ENCODE peak calls at places on chromosomes 1 and 21, in five cellular contexts. One of them, this sample, is unnamed.

GRCh38 chr1:2465371-2466269 is 10.5 kb upstream of the PLCH2 start:
- DNase-seq in PC-3: no peak
- DNase-seq in cardiac muscle cell: no peak
- DNase-seq in ascending aorta: no peak
- DNase-seq in body of pancreas: no peak
- DNase-seq in this sample: no peak

GRCh38 chr21:25501996-25502665 is 105.2 kb downstream of the MRPL39 start:
- DNase-seq in PC-3: no peak
- DNase-seq in cardiac muscle cell: no peak
- DNase-seq in ascending aorta: no peak
- DNase-seq in body of pancreas: peak
- DNase-seq in this sample: no peak

GRCh38 chr1:26542781-26543443 is 13.4 kb downstream of the RPS6KA1 start:
- DNase-seq in PC-3: no peak
- DNase-seq in cardiac muscle cell: no peak
- DNase-seq in ascending aorta: no peak
- DNase-seq in body of pancreas: no peak
- DNase-seq in this sample: no peak

GRCh38 chr1:26959722-26960624 is at the start of gene KDF1:
- DNase-seq in PC-3: peak
- DNase-seq in cardiac muscle cell: no peak
- DNase-seq in ascending aorta: no peak
- DNase-seq in body of pancreas: peak
- DNase-seq in this sample: peak

GRCh38 chr21:31088196-31088751 is 50.0 kb upstream of the KRTAP19-8 start:
- DNase-seq in PC-3: no peak
- DNase-seq in cardiac muscle cell: no peak
- DNase-seq in ascending aorta: no peak
- DNase-seq in body of pancreas: no peak
- DNase-seq in this sample: no peak

GRCh38 chr21:41664881-41665765 is 101.7 kb downstream of the RIPK4 start:
- DNase-seq in PC-3: peak
- DNase-seq in cardiac muscle cell: peak
- DNase-seq in ascending aorta: no peak
- DNase-seq in body of pancreas: no peak
- DNase-seq in this sample: no peak

GRCh38 chr1:61434276-61434675 is 290.7 kb downstream of the TM2D1 start:
- DNase-seq in PC-3: peak
- DNase-seq in cardiac muscle cell: no peak
- DNase-seq in ascending aorta: no peak
- DNase-seq in body of pancreas: no peak
- DNase-seq in this sample: no peak

GRCh38 chr1:226975259-226975908 is 35.3 kb downstream of the COQ8A start:
- DNase-seq in PC-3: no peak
- DNase-seq in cardiac muscle cell: no peak
- DNase-seq in ascending aorta: no peak
- DNase-seq in body of pancreas: peak
- DNase-seq in this sample: no peak

GRCh38 chr21:44089001-44089911 is 17.9 kb upstream of the PWP2 start:
- DNase-seq in PC-3: no peak
- DNase-seq in cardiac muscle cell: no peak
- DNase-seq in ascending aorta: no peak
- DNase-seq in body of pancreas: peak
- DNase-seq in this sample: peak

GRCh38 chr1:44807364-44808062 is 362 bp upstream of the DYNLT4 start:
- DNase-seq in PC-3: peak
- DNase-seq in cardiac muscle cell: peak
- DNase-seq in ascending aorta: peak
- DNase-seq in body of pancreas: peak
- DNase-seq in this sample: peak

GRCh38 chr1:59290173-59290954 is 6.5 kb upstream of the FGGY start:
- DNase-seq in PC-3: peak
- DNase-seq in cardiac muscle cell: peak
- DNase-seq in ascending aorta: no peak
- DNase-seq in body of pancreas: peak
- DNase-seq in this sample: peak

GRCh38 chr1:167081594-167081993 is 8.6 kb downstream of the GPA33 start:
- DNase-seq in PC-3: no peak
- DNase-seq in cardiac muscle cell: no peak
- DNase-seq in ascending aorta: no peak
- DNase-seq in body of pancreas: no peak
- DNase-seq in this sample: no peak

GRCh38 chr1:31984419-31985347 is 29.0 kb upstream of the KHDRBS1 start:
- DNase-seq in PC-3: peak
- DNase-seq in cardiac muscle cell: peak
- DNase-seq in ascending aorta: no peak
- DNase-seq in body of pancreas: no peak
- DNase-seq in this sample: no peak

GRCh38 chr1:3055051-3055450 is 14.0 kb upstream of the PRDM16 start:
- DNase-seq in PC-3: no peak
- DNase-seq in cardiac muscle cell: no peak
- DNase-seq in ascending aorta: no peak
- DNase-seq in body of pancreas: peak
- DNase-seq in this sample: no peak

GRCh38 chr1:176670853-176671252 is 207.9 kb downstream of the PAPPA2 start:
- DNase-seq in PC-3: no peak
- DNase-seq in cardiac muscle cell: no peak
- DNase-seq in ascending aorta: no peak
- DNase-seq in body of pancreas: peak
- DNase-seq in this sample: no peak

GRCh38 chr1:93907718-93908117 is 1.5 kb downstream of the GCLM start:
- DNase-seq in PC-3: peak
- DNase-seq in cardiac muscle cell: peak
- DNase-seq in ascending aorta: no peak
- DNase-seq in body of pancreas: peak
- DNase-seq in this sample: no peak

GRCh38 chr1:15848929-15849774 is 1.6 kb downstream of the SPEN start:
- DNase-seq in PC-3: peak
- DNase-seq in cardiac muscle cell: peak
- DNase-seq in ascending aorta: peak
- DNase-seq in body of pancreas: peak
- DNase-seq in this sample: peak

GRCh38 chr21:34947122-34947534 is 102.0 kb downstream of the RUNX1 start:
- DNase-seq in PC-3: no peak
- DNase-seq in cardiac muscle cell: no peak
- DNase-seq in ascending aorta: no peak
- DNase-seq in body of pancreas: no peak
- DNase-seq in this sample: no peak

GRCh38 chr1:201497935-201498509 is 8.9 kb downstream of the CSRP1 start:
- DNase-seq in PC-3: no peak
- DNase-seq in cardiac muscle cell: no peak
- DNase-seq in ascending aorta: no peak
- DNase-seq in body of pancreas: no peak
- DNase-seq in this sample: no peak

DNA sequence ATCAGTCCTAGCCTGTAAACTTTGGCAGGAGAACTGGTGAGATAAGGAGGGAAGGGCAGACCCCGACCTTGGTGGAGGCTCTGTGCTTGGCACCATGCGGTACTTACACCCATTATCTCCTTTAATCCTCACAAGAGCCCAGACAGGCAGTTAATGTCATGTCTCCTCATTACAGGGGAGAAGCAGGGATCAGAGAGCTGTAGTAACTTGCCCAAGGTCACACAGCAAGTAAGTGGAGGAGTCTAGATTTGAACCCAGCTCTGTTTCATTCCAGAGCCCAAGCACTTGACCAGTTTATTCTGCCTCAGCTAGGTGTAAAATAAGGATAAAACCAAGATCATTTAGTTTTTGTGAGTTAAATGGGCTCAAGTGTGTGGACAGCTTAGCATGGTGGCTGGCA is 14.0 kb upstream of the POU3F1 start:
- DNase-seq in PC-3: no peak
- DNase-seq in cardiac muscle cell: no peak
- DNase-seq in ascending aorta: no peak
- DNase-seq in body of pancreas: no peak
- DNase-seq in this sample: no peak
- H3K27ac ChIP-seq in PC-3: no peak
- H3K27ac ChIP-seq in cardiac muscle cell: no peak
- H3K27ac ChIP-seq in ascending aorta: no peak
- H3K27ac ChIP-seq in body of pancreas: no peak
- H3K27ac ChIP-seq in this sample: no peak

GRCh38 chr21:29346281-29346680 is 47.6 kb downstream of the BACH1 start:
- DNase-seq in PC-3: no peak
- DNase-seq in cardiac muscle cell: no peak
- DNase-seq in ascending aorta: no peak
- DNase-seq in body of pancreas: no peak
- DNase-seq in this sample: no peak

GRCh38 chr21:29349702-29350101 is 51.0 kb downstream of the BACH1 start:
- DNase-seq in PC-3: no peak
- DNase-seq in cardiac muscle cell: no peak
- DNase-seq in ascending aorta: no peak
- DNase-seq in body of pancreas: no peak
- DNase-seq in this sample: no peak

GRCh38 chr21:29350246-29350779 is 51.6 kb downstream of the BACH1 start:
- DNase-seq in PC-3: no peak
- DNase-seq in cardiac muscle cell: peak
- DNase-seq in ascending aorta: no peak
- DNase-seq in body of pancreas: no peak
- DNase-seq in this sample: no peak

GRCh38 chr21:29346771-29347170 is 48.0 kb downstream of the BACH1 start:
- DNase-seq in PC-3: no peak
- DNase-seq in cardiac muscle cell: no peak
- DNase-seq in ascending aorta: no peak
- DNase-seq in body of pancreas: no peak
- DNase-seq in this sample: no peak

DNA sequence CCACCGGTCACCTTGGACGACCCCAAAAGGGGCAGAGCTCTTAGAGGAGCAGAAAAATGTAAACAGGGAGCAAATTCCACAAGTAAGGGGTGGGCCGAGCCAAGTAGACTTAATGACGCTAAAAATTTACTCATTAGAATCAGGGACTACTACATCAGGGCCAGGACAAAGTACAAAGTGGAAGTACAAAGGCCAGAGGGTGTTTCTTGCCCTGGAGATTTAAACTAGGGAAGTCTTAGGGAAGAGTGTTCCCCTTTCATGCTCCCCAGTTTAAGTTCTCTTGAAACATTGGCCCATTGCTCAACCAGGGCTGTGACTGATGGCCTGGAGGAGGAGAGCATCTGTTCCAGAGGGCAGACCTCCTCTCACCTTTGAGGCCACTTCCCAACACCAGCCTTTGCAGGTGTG is 48.6 kb downstream of the BACH1 start:
- DNase-seq in PC-3: no peak
- DNase-seq in cardiac muscle cell: no peak
- DNase-seq in ascending aorta: no peak
- DNase-seq in body of pancreas: peak
- DNase-seq in this sample: peak
- H3K27ac ChIP-seq in PC-3: no peak
- H3K27ac ChIP-seq in cardiac muscle cell: peak
- H3K27ac ChIP-seq in ascending aorta: peak
- H3K27ac ChIP-seq in body of pancreas: no peak
- H3K27ac ChIP-seq in this sample: no peak

GRCh38 chr1:229623225-229623624 is 2.7 kb downstream of the TAF5L start:
- DNase-seq in PC-3: no peak
- DNase-seq in cardiac muscle cell: no peak
- DNase-seq in ascending aorta: no peak
- DNase-seq in body of pancreas: no peak
- DNase-seq in this sample: no peak
- H3K27ac ChIP-seq in PC-3: no peak
- H3K27ac ChIP-seq in cardiac muscle cell: no peak
- H3K27ac ChIP-seq in ascending aorta: no peak
- H3K27ac ChIP-seq in body of pancreas: no peak
- H3K27ac ChIP-seq in this sample: no peak

GRCh38 chr1:33443705-33444180 is 12.8 kb upstream of the PHC2 start:
- DNase-seq in PC-3: no peak
- DNase-seq in cardiac muscle cell: no peak
- DNase-seq in ascending aorta: no peak
- DNase-seq in body of pancreas: no peak
- DNase-seq in this sample: no peak

GRCh38 chr1:33442141-33442540 is 11.2 kb upstream of the PHC2 start:
- DNase-seq in PC-3: peak
- DNase-seq in cardiac muscle cell: no peak
- DNase-seq in ascending aorta: no peak
- DNase-seq in body of pancreas: no peak
- DNase-seq in this sample: no peak

GRCh38 chr1:33443067-33443704 is 12.3 kb upstream of the PHC2 start:
- DNase-seq in PC-3: peak
- DNase-seq in cardiac muscle cell: peak
- DNase-seq in ascending aorta: no peak
- DNase-seq in body of pancreas: no peak
- DNase-seq in this sample: no peak

GRCh38 chr1:33439662-33440061 is 8.8 kb upstream of the PHC2 start:
- DNase-seq in PC-3: no peak
- DNase-seq in cardiac muscle cell: no peak
- DNase-seq in ascending aorta: no peak
- DNase-seq in body of pancreas: no peak
- DNase-seq in this sample: no peak

GRCh38 chr1:33441088-33441745 is 10.3 kb upstream of the PHC2 start:
- DNase-seq in PC-3: no peak
- DNase-seq in cardiac muscle cell: no peak
- DNase-seq in ascending aorta: no peak
- DNase-seq in body of pancreas: no peak
- DNase-seq in this sample: no peak
- H3K27ac ChIP-seq in PC-3: no peak
- H3K27ac ChIP-seq in cardiac muscle cell: no peak
- H3K27ac ChIP-seq in ascending aorta: no peak
- H3K27ac ChIP-seq in body of pancreas: no peak
- H3K27ac ChIP-seq in this sample: no peak

DNA sequence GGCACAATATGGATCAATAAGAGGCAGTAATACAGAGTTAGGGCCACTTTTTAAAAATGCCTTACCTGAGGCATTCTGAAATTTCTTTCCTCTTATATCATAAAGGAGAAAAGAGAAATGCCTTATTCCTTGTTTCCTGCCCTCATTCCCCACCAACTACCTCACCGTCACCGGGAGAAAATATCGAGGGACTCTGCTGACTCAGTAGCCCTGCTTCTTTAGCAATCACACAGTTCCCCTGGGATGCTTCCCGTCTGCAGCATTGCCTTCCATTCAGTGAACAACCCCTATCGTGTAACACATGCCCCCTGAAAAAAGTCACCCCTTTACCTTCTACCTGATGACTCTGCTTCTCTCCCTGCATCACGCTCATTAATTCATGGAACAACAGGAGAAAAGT is 50.9 kb downstream of the WDR64 start:
- DNase-seq in PC-3: peak
- DNase-seq in cardiac muscle cell: no peak
- DNase-seq in ascending aorta: no peak
- DNase-seq in body of pancreas: no peak
- DNase-seq in this sample: no peak
- H3K27ac ChIP-seq in PC-3: peak
- H3K27ac ChIP-seq in cardiac muscle cell: no peak
- H3K27ac ChIP-seq in ascending aorta: no peak
- H3K27ac ChIP-seq in body of pancreas: no peak
- H3K27ac ChIP-seq in this sample: no peak

DNA sequence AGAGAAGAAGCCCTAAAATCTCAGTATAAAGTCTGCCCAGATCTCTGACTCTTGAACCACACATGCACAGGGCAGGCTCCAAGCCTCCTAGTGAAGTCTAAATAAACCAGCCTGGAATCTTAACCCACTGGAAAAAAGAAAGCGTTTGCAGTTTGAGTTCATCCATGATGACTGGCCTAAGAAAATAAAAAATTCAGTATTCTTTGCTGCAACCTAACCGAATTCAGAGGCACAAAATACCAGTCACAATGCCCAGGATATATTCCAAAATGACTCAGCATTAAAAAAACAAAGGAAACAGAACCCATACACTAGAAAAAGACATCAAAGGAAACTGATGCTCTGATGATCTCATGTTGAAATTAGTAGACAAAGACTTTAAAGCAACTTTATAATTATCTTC is 269.2 kb downstream of the SDCCAG8 start:
- DNase-seq in PC-3: peak
- DNase-seq in cardiac muscle cell: peak
- DNase-seq in ascending aorta: no peak
- DNase-seq in body of pancreas: no peak
- DNase-seq in this sample: no peak
- H3K27ac ChIP-seq in PC-3: peak
- H3K27ac ChIP-seq in cardiac muscle cell: no peak
- H3K27ac ChIP-seq in ascending aorta: peak
- H3K27ac ChIP-seq in body of pancreas: no peak
- H3K27ac ChIP-seq in this sample: no peak

This sample was measured in transverse colon.